ENCODE peak calls at places on chromosome 21, in six cellular contexts. U is mesothelial cell of epicardium; H is lower lobe of right lung; B is stimulated activated CD8-positive, alpha-beta memory T cell treated with anti-CD3 and anti-CD28 coated beads, Interleukin-4, amount 100 ng/mL, for 24 hours; I is colonic mucosa; Y is GM19239. E is an unnamed sample.

GRCh38 chr21:38082936-38083335 is 166.7 kb upstream of the KCNJ6 start:
- DNase-seq in U (no peak), H (no peak), B (no peak), I (no peak), Y (no peak), E (no peak)

GRCh38 chr21:32335601-32336575 is 37.2 kb downstream of the MRAP start:
- DNase-seq in U (no peak), H (no peak), B (no peak), I (no peak), Y (no peak), E (no peak)

GRCh38 chr21:34639882-34640788 is 25.2 kb upstream of the RCAN1 start:
- DNase-seq in U (no peak), H (no peak), B (no peak), I (no peak), Y (peak), E (no peak)

GRCh38 chr21:30680586-30680985 is 37.9 kb downstream of the KRTAP20-3 start:
- DNase-seq in U (no peak), H (no peak), B (no peak), I (no peak), Y (no peak), E (no peak)

GRCh38 chr21:42845296-42845965 is 33.9 kb downstream of the WDR4 start:
- DNase-seq in U (no peak), H (peak), B (no peak), I (no peak), Y (no peak), E (no peak)

GRCh38 chr21:19120591-19120990 is 717.0 kb upstream of the TMPRSS15 start:
- DNase-seq in U (no peak), H (no peak), B (no peak), I (no peak), Y (no peak), E (no peak)

GRCh38 chr21:42534361-42534900 is 20.8 kb downstream of the SLC37A1 start:
- DNase-seq in U (no peak), H (peak), B (no peak), I (no peak), Y (no peak), E (no peak)

GRCh38 chr21:45330075-45330781 is 42.5 kb upstream of the POFUT2 start:
- DNase-seq in U (no peak), H (peak), B (no peak), I (no peak), Y (no peak), E (peak)

GRCh38 chr21:42389449-42389835 is 6.4 kb downstream of the TMPRSS3 start:
- DNase-seq in U (no peak), H (no peak), B (no peak), I (peak), Y (no peak), E (no peak)

GRCh38 chr21:17083084-17083483 is 429.8 kb upstream of the CXADR start:
- DNase-seq in U (no peak), H (no peak), B (no peak), I (no peak), Y (no peak), E (no peak)

GRCh38 chr21:40041446-40041845 is 174.2 kb downstream of the PCP4 start:
- DNase-seq in U (no peak), H (no peak), B (no peak), I (no peak), Y (no peak), E (no peak)

GRCh38 chr21:18711662-18712061 is 308.1 kb upstream of the TMPRSS15 start:
- DNase-seq in U (no peak), H (no peak), B (no peak), I (no peak), Y (no peak), E (no peak)

GRCh38 chr21:44425895-44426662 is 29.2 kb upstream of the LRRC3 start:
- DNase-seq in U (no peak), H (no peak), B (no peak), I (no peak), Y (no peak), E (no peak)

GRCh38 chr21:29154270-29154669 is 23.8 kb downstream of the MAP3K7CL start:
- DNase-seq in U (no peak), H (no peak), B (no peak), I (no peak), Y (no peak), E (no peak)